ENCODE peak calls at places on chromosomes 3 and 15, in ten cellular contexts. One of them, this sample, is unnamed.
A peak's percentile ranks its signal among the peaks of the same experiment; 100 is the strongest.

GRCh38 chr15:52567886-52568568 is 803 bp downstream of the ARPP19 start:
- DNase-seq in HS-5: no peak
- DNase-seq in substantia nigra: no peak
- DNase-seq in central memory CD8-positive, alpha-beta T cell: no peak
- DNase-seq in AG20443: peak; percentile 24
- DNase-seq in fibroblast of mammary gland: peak; percentile 35
- DNase-seq in NCI-H524: no peak
- DNase-seq in heart right ventricle: no peak
- DNase-seq in neural crest cell: no peak
- DNase-seq in GM19239: peak; percentile 12
- DNase-seq in this sample: no peak

GRCh38 chr3:48952510-48953118 is 34.0 kb downstream of the ARIH2 start:
- DNase-seq in NCI-H524: peak; percentile 14
- DNase-seq in heart right ventricle: peak; percentile 24
- DNase-seq in fibroblast of mammary gland: peak; percentile 18
- DNase-seq in AG20443: no peak
- DNase-seq in HS-5: no peak
- DNase-seq in GM19239: no peak
- DNase-seq in neural crest cell: no peak
- DNase-seq in substantia nigra: peak; percentile 3
- DNase-seq in central memory CD8-positive, alpha-beta T cell: peak; percentile 33
- DNase-seq in this sample: no peak

GRCh38 chr15:97009036-97009555 is 678.6 kb downstream of the NR2F2 start:
- DNase-seq in central memory CD8-positive, alpha-beta T cell: no peak
- DNase-seq in HS-5: no peak
- DNase-seq in GM19239: no peak
- DNase-seq in AG20443: no peak
- DNase-seq in fibroblast of mammary gland: no peak
- DNase-seq in neural crest cell: no peak
- DNase-seq in heart right ventricle: no peak
- DNase-seq in NCI-H524: peak; percentile 7
- DNase-seq in substantia nigra: no peak
- DNase-seq in this sample: peak; percentile 1

GRCh38 chr3:58333206-58334012 is 717 bp downstream of the PXK start:
- DNase-seq in substantia nigra: peak; percentile 21
- DNase-seq in fibroblast of mammary gland: peak; percentile 29
- DNase-seq in central memory CD8-positive, alpha-beta T cell: no peak
- DNase-seq in AG20443: peak; percentile 22
- DNase-seq in GM19239: peak; percentile 56
- DNase-seq in neural crest cell: peak; percentile 12
- DNase-seq in heart right ventricle: peak; percentile 25
- DNase-seq in HS-5: no peak
- DNase-seq in NCI-H524: no peak
- DNase-seq in this sample: peak; percentile 36

GRCh38 chr3:65330072-65330471 is 642.3 kb upstream of the ADAMTS9 start:
- DNase-seq in NCI-H524: no peak
- DNase-seq in AG20443: no peak
- DNase-seq in substantia nigra: no peak
- DNase-seq in central memory CD8-positive, alpha-beta T cell: no peak
- DNase-seq in HS-5: no peak
- DNase-seq in heart right ventricle: no peak
- DNase-seq in GM19239: no peak
- DNase-seq in neural crest cell: no peak
- DNase-seq in fibroblast of mammary gland: peak; percentile 39
- DNase-seq in this sample: peak; percentile 34

GRCh38 chr3:30768703-30769550 is 125.5 kb downstream of the GADL1 start:
- DNase-seq in substantia nigra: peak; percentile 47
- DNase-seq in HS-5: no peak
- DNase-seq in heart right ventricle: peak; percentile 68
- DNase-seq in GM19239: peak; percentile 28
- DNase-seq in central memory CD8-positive, alpha-beta T cell: peak; percentile 36
- DNase-seq in NCI-H524: peak; percentile 23
- DNase-seq in neural crest cell: peak; percentile 80
- DNase-seq in fibroblast of mammary gland: peak; percentile 68
- DNase-seq in AG20443: peak; percentile 67
- DNase-seq in this sample: peak; percentile 70

GRCh38 chr3:184566441-184567414 is 5.1 kb downstream of the EPHB3 start:
- DNase-seq in heart right ventricle: no peak
- DNase-seq in neural crest cell: no peak
- DNase-seq in NCI-H524: no peak
- DNase-seq in GM19239: no peak
- DNase-seq in AG20443: no peak
- DNase-seq in substantia nigra: no peak
- DNase-seq in central memory CD8-positive, alpha-beta T cell: no peak
- DNase-seq in fibroblast of mammary gland: no peak
- DNase-seq in HS-5: no peak
- DNase-seq in this sample: no peak

GRCh38 chr3:22835041-22835440 is 368.1 kb upstream of the UBE2E2 start:
- DNase-seq in AG20443: no peak
- DNase-seq in fibroblast of mammary gland: peak; percentile 8
- DNase-seq in HS-5: peak; percentile 8
- DNase-seq in GM19239: no peak
- DNase-seq in neural crest cell: no peak
- DNase-seq in substantia nigra: no peak
- DNase-seq in central memory CD8-positive, alpha-beta T cell: no peak
- DNase-seq in NCI-H524: no peak
- DNase-seq in heart right ventricle: no peak
- DNase-seq in this sample: peak; percentile 3

GRCh38 chr15:32886441-32886840 is 168.6 kb downstream of the GREM1 start:
- DNase-seq in neural crest cell: no peak
- DNase-seq in GM19239: no peak
- DNase-seq in substantia nigra: no peak
- DNase-seq in heart right ventricle: no peak
- DNase-seq in fibroblast of mammary gland: no peak
- DNase-seq in NCI-H524: no peak
- DNase-seq in HS-5: no peak
- DNase-seq in central memory CD8-positive, alpha-beta T cell: no peak
- DNase-seq in AG20443: no peak
- DNase-seq in this sample: no peak

GRCh38 chr3:71863563-71864190 is 78.7 kb upstream of the PROK2 start:
- DNase-seq in GM19239: no peak
- DNase-seq in fibroblast of mammary gland: no peak
- DNase-seq in NCI-H524: peak; percentile 87
- DNase-seq in neural crest cell: no peak
- DNase-seq in AG20443: no peak
- DNase-seq in HS-5: no peak
- DNase-seq in substantia nigra: no peak
- DNase-seq in central memory CD8-positive, alpha-beta T cell: no peak
- DNase-seq in heart right ventricle: no peak
- DNase-seq in this sample: no peak

GRCh38 chr3:114226313-114226712 is 11.1 kb downstream of the ZNF80 start:
- DNase-seq in NCI-H524: no peak
- DNase-seq in GM19239: no peak
- DNase-seq in heart right ventricle: no peak
- DNase-seq in central memory CD8-positive, alpha-beta T cell: no peak
- DNase-seq in fibroblast of mammary gland: no peak
- DNase-seq in neural crest cell: no peak
- DNase-seq in AG20443: no peak
- DNase-seq in substantia nigra: no peak
- DNase-seq in HS-5: no peak
- DNase-seq in this sample: no peak

GRCh38 chr15:52093539-52094502 is 18.8 kb downstream of the BCL2L10 start:
- DNase-seq in central memory CD8-positive, alpha-beta T cell: no peak
- DNase-seq in substantia nigra: no peak
- DNase-seq in AG20443: peak; percentile 73
- DNase-seq in neural crest cell: no peak
- DNase-seq in fibroblast of mammary gland: peak; percentile 98
- DNase-seq in heart right ventricle: no peak
- DNase-seq in HS-5: peak; percentile 99
- DNase-seq in NCI-H524: peak; percentile 10
- DNase-seq in GM19239: no peak
- DNase-seq in this sample: peak; percentile 94

GRCh38 chr3:146476094-146476740 is 6.9 kb upstream of the PLSCR2 start:
- DNase-seq in GM19239: no peak
- DNase-seq in AG20443: no peak
- DNase-seq in central memory CD8-positive, alpha-beta T cell: no peak
- DNase-seq in HS-5: no peak
- DNase-seq in NCI-H524: no peak
- DNase-seq in substantia nigra: no peak
- DNase-seq in neural crest cell: no peak
- DNase-seq in heart right ventricle: no peak
- DNase-seq in fibroblast of mammary gland: no peak
- DNase-seq in this sample: no peak

GRCh38 chr3:157532529-157533297 is 29.5 kb upstream of the VEPH1 start:
- DNase-seq in NCI-H524: peak; percentile 75
- DNase-seq in heart right ventricle: no peak
- DNase-seq in AG20443: peak; percentile 72
- DNase-seq in neural crest cell: peak; percentile 23
- DNase-seq in GM19239: peak; percentile 21
- DNase-seq in substantia nigra: peak; percentile 5
- DNase-seq in central memory CD8-positive, alpha-beta T cell: no peak
- DNase-seq in fibroblast of mammary gland: peak; percentile 92
- DNase-seq in HS-5: peak; percentile 80
- DNase-seq in this sample: peak; percentile 93

GRCh38 chr3:68631810-68632545 is 300.4 kb downstream of the TAFA4 start:
- DNase-seq in neural crest cell: no peak
- DNase-seq in fibroblast of mammary gland: no peak
- DNase-seq in substantia nigra: no peak
- DNase-seq in NCI-H524: no peak
- DNase-seq in AG20443: no peak
- DNase-seq in heart right ventricle: no peak
- DNase-seq in central memory CD8-positive, alpha-beta T cell: no peak
- DNase-seq in HS-5: no peak
- DNase-seq in GM19239: no peak
- DNase-seq in this sample: no peak

GRCh38 chr3:132034097-132034485 is 723 bp downstream of the CPNE4 start:
- DNase-seq in NCI-H524: no peak
- DNase-seq in GM19239: no peak
- DNase-seq in HS-5: no peak
- DNase-seq in substantia nigra: no peak
- DNase-seq in central memory CD8-positive, alpha-beta T cell: no peak
- DNase-seq in fibroblast of mammary gland: no peak
- DNase-seq in heart right ventricle: no peak
- DNase-seq in AG20443: no peak
- DNase-seq in neural crest cell: no peak
- DNase-seq in this sample: no peak

GRCh38 chr15:68275165-68275746 is 2.3 kb upstream of the FEM1B start:
- DNase-seq in central memory CD8-positive, alpha-beta T cell: no peak
- DNase-seq in neural crest cell: no peak
- DNase-seq in heart right ventricle: no peak
- DNase-seq in fibroblast of mammary gland: no peak
- DNase-seq in NCI-H524: no peak
- DNase-seq in substantia nigra: no peak
- DNase-seq in GM19239: no peak
- DNase-seq in HS-5: no peak
- DNase-seq in AG20443: no peak
- DNase-seq in this sample: no peak

GRCh38 chr3:9420850-9421549 is 23.6 kb downstream of the SETD5 start:
- DNase-seq in neural crest cell: no peak
- DNase-seq in HS-5: no peak
- DNase-seq in central memory CD8-positive, alpha-beta T cell: no peak
- DNase-seq in GM19239: no peak
- DNase-seq in heart right ventricle: no peak
- DNase-seq in NCI-H524: no peak
- DNase-seq in AG20443: no peak
- DNase-seq in substantia nigra: no peak
- DNase-seq in fibroblast of mammary gland: peak; percentile 57
- DNase-seq in this sample: peak; percentile 61

GRCh38 chr3:126827121-126827520 is 123.1 kb downstream of the CHCHD6 start:
- DNase-seq in fibroblast of mammary gland: peak; percentile 96
- DNase-seq in HS-5: no peak
- DNase-seq in NCI-H524: no peak
- DNase-seq in central memory CD8-positive, alpha-beta T cell: no peak
- DNase-seq in heart right ventricle: peak; percentile 23
- DNase-seq in neural crest cell: no peak
- DNase-seq in AG20443: peak; percentile 33
- DNase-seq in GM19239: no peak
- DNase-seq in substantia nigra: no peak
- DNase-seq in this sample: no peak

GRCh38 chr3:129195731-129196256 is 12.1 kb upstream of the CNBP start:
- DNase-seq in neural crest cell: no peak
- DNase-seq in central memory CD8-positive, alpha-beta T cell: no peak
- DNase-seq in fibroblast of mammary gland: peak; percentile 96
- DNase-seq in heart right ventricle: no peak
- DNase-seq in substantia nigra: no peak
- DNase-seq in HS-5: peak; percentile 92
- DNase-seq in NCI-H524: no peak
- DNase-seq in GM19239: no peak
- DNase-seq in AG20443: peak; percentile 91
- DNase-seq in this sample: peak; percentile 96

GRCh38 chr3:55459838-55460237 is 27.3 kb downstream of the WNT5A start:
- DNase-seq in GM19239: no peak
- DNase-seq in fibroblast of mammary gland: no peak
- DNase-seq in neural crest cell: no peak
- DNase-seq in NCI-H524: no peak
- DNase-seq in substantia nigra: no peak
- DNase-seq in heart right ventricle: no peak
- DNase-seq in central memory CD8-positive, alpha-beta T cell: no peak
- DNase-seq in HS-5: no peak
- DNase-seq in AG20443: no peak
- DNase-seq in this sample: no peak

GRCh38 chr3:120092444-120092843 is 1.8 kb downstream of the GSK3B start:
- DNase-seq in heart right ventricle: no peak
- DNase-seq in substantia nigra: no peak
- DNase-seq in fibroblast of mammary gland: no peak
- DNase-seq in HS-5: no peak
- DNase-seq in NCI-H524: no peak
- DNase-seq in GM19239: no peak
- DNase-seq in neural crest cell: no peak
- DNase-seq in central memory CD8-positive, alpha-beta T cell: no peak
- DNase-seq in AG20443: no peak
- DNase-seq in this sample: no peak

GRCh38 chr15:31488437-31489204 is 162.0 kb downstream of the KLF13 start:
- DNase-seq in fibroblast of mammary gland: peak; percentile 95
- DNase-seq in HS-5: peak; percentile 72
- DNase-seq in substantia nigra: peak; percentile 29
- DNase-seq in neural crest cell: peak; percentile 39
- DNase-seq in AG20443: peak; percentile 94
- DNase-seq in heart right ventricle: peak; percentile 46
- DNase-seq in GM19239: peak; percentile 69
- DNase-seq in NCI-H524: peak; percentile 67
- DNase-seq in central memory CD8-positive, alpha-beta T cell: no peak
- DNase-seq in this sample: peak; percentile 87

GRCh38 chr3:14047841-14048240 is 76.8 kb downstream of the CHCHD4 start:
- DNase-seq in neural crest cell: no peak
- DNase-seq in heart right ventricle: no peak
- DNase-seq in NCI-H524: no peak
- DNase-seq in fibroblast of mammary gland: no peak
- DNase-seq in substantia nigra: no peak
- DNase-seq in central memory CD8-positive, alpha-beta T cell: no peak
- DNase-seq in HS-5: no peak
- DNase-seq in AG20443: no peak
- DNase-seq in GM19239: no peak
- DNase-seq in this sample: no peak

GRCh38 chr3:129121016-129121791 is 400 bp downstream of the RAB43 start:
- DNase-seq in GM19239: peak; percentile 42
- DNase-seq in HS-5: no peak
- DNase-seq in AG20443: no peak
- DNase-seq in substantia nigra: no peak
- DNase-seq in fibroblast of mammary gland: peak; percentile 19
- DNase-seq in NCI-H524: no peak
- DNase-seq in heart right ventricle: no peak
- DNase-seq in neural crest cell: peak; percentile 22
- DNase-seq in central memory CD8-positive, alpha-beta T cell: peak; percentile 33
- DNase-seq in this sample: peak; percentile 37

GRCh38 chr15:31316135-31316795 is 10.4 kb upstream of the KLF13 start:
- DNase-seq in GM19239: no peak
- DNase-seq in heart right ventricle: no peak
- DNase-seq in central memory CD8-positive, alpha-beta T cell: no peak
- DNase-seq in neural crest cell: no peak
- DNase-seq in substantia nigra: no peak
- DNase-seq in HS-5: no peak
- DNase-seq in NCI-H524: no peak
- DNase-seq in fibroblast of mammary gland: no peak
- DNase-seq in AG20443: no peak
- DNase-seq in this sample: no peak

GRCh38 chr3:188164248-188164687 is 10.3 kb downstream of the LPP start:
- DNase-seq in neural crest cell: no peak
- DNase-seq in substantia nigra: no peak
- DNase-seq in heart right ventricle: no peak
- DNase-seq in AG20443: no peak
- DNase-seq in fibroblast of mammary gland: no peak
- DNase-seq in NCI-H524: no peak
- DNase-seq in GM19239: no peak
- DNase-seq in central memory CD8-positive, alpha-beta T cell: no peak
- DNase-seq in HS-5: no peak
- DNase-seq in this sample: no peak

GRCh38 chr3:54987719-54988118 is 59.9 kb upstream of the LRTM1 start:
- DNase-seq in NCI-H524: no peak
- DNase-seq in central memory CD8-positive, alpha-beta T cell: no peak
- DNase-seq in neural crest cell: no peak
- DNase-seq in HS-5: no peak
- DNase-seq in substantia nigra: no peak
- DNase-seq in GM19239: no peak
- DNase-seq in heart right ventricle: no peak
- DNase-seq in fibroblast of mammary gland: no peak
- DNase-seq in AG20443: no peak
- DNase-seq in this sample: no peak

This sample was measured in astrocyte of the spinal cord.